ENCODE peak calls at places on chromosomes 3 and 15, in five cellular contexts. V is NAMALWA, A is epithelial cell of prostate, S is activated T-helper 1 cell treated with Interleukin-2 at 50 U/mL for 16 hours, M is HFFc6. W is an unnamed sample.

GRCh38 chr3:42497009-42497731 is 5.3 kb upstream of the VIPR1 start:
- DNase-seq in V (no peak), A (no peak), S (no peak), M (peak; percentile 51), W (no peak)

GRCh38 chr3:175404667-175405066 is 545.5 kb downstream of the NAALADL2 start:
- DNase-seq in V (no peak), A (no peak), S (no peak), M (no peak), W (no peak)

GRCh38 chr3:126113733-126114132 is 29.8 kb upstream of the SLC41A3 start:
- DNase-seq in V (peak; percentile 32), A (no peak), S (no peak), M (no peak), W (no peak)

GRCh38 chr3:44208568-44208967 is 33.1 kb upstream of the TOPAZ1 start:
- DNase-seq in V (no peak), A (no peak), S (no peak), M (no peak), W (no peak)

GRCh38 chr3:88879905-88880304 is 227.5 kb upstream of the EPHA3 start:
- DNase-seq in V (no peak), A (peak; percentile 31), S (no peak), M (no peak), W (no peak)

GRCh38 chr15:70214941-70215635 is 117.4 kb upstream of the TLE3 start:
- DNase-seq in V (no peak), A (no peak), S (no peak), M (no peak), W (no peak)

GRCh38 chr3:171736556-171736955 is 73.7 kb downstream of the PLD1 start:
- DNase-seq in V (no peak), A (no peak), S (no peak), M (no peak), W (no peak)

GRCh38 chr15:58510715-58511465 is 79.1 kb downstream of the LIPC start:
- DNase-seq in V (no peak), A (no peak), S (no peak), M (peak; percentile 15), W (no peak)

GRCh38 chr3:104316118-104316517 is 1050.6 kb upstream of the ALCAM start:
- DNase-seq in V (no peak), A (no peak), S (no peak), M (no peak), W (no peak)

GRCh38 chr15:92410544-92410943 is 16.9 kb downstream of the ST8SIA2 start:
- DNase-seq in V (no peak), A (no peak), S (no peak), M (no peak), W (no peak)

GRCh38 chr3:11592460-11593298 is 51.0 kb downstream of the VGLL4 start:
- DNase-seq in V (no peak), A (no peak), S (no peak), M (no peak), W (no peak)

GRCh38 chr3:47512416-47513124 is 942 bp downstream of the ELP6 start:
- DNase-seq in V (peak; percentile 29), A (no peak), S (peak; percentile 7), M (no peak), W (no peak)

GRCh38 chr3:23884481-23884880 is 32.3 kb downstream of the NKIRAS1 start:
- DNase-seq in V (peak; percentile 27), A (no peak), S (no peak), M (no peak), W (no peak)

GRCh38 chr15:62517541-62517940 is 352.5 kb upstream of the C2CD4B start:
- DNase-seq in V (no peak), A (no peak), S (no peak), M (no peak), W (no peak)

GRCh38 chr3:59803269-59803668 is 753.4 kb upstream of the CFAP20DC start:
- DNase-seq in V (no peak), A (no peak), S (no peak), M (no peak), W (no peak)

GRCh38 chr15:66698318-66698961 is 3.6 kb upstream of the SMAD6 start:
- DNase-seq in V (peak; percentile 53), A (no peak), S (no peak), M (peak; percentile 57), W (no peak)

GRCh38 chr15:79265987-79266579 is 16.4 kb upstream of the ANKRD34C start:
- DNase-seq in V (no peak), A (no peak), S (no peak), M (no peak), W (no peak)

GRCh38 chr15:25441111-25441510 is 2.3 kb upstream of the UBE3A start:
- DNase-seq in V (no peak), A (no peak), S (no peak), M (no peak), W (no peak)

GRCh38 chr15:45254405-45255293 is 2.6 kb downstream of the SLC28A2 start:
- DNase-seq in V (no peak), A (peak; percentile 29), S (no peak), M (peak; percentile 61), W (no peak)

GRCh38 chr3:185537369-185537970 is 14.9 kb downstream of the LIPH start:
- DNase-seq in V (peak; percentile 82), A (peak; percentile 99), S (no peak), M (peak; percentile 62), W (peak; percentile 93)

GRCh38 chr3:74281705-74282104 is 332.8 kb downstream of the CNTN3 start:
- DNase-seq in V (no peak), A (no peak), S (no peak), M (no peak), W (no peak)

GRCh38 chr3:128569756-128570155 is 76.8 kb upstream of the GATA2 start:
- DNase-seq in V (no peak), A (no peak), S (no peak), M (no peak), W (no peak)

GRCh38 chr15:57427367-57427821 is 51.1 kb downstream of the CGNL1 start:
- DNase-seq in V (no peak), A (no peak), S (no peak), M (peak; percentile 34), W (no peak)

GRCh38 chr15:65743637-65744252 is 48.3 kb downstream of the DENND4A start:
- DNase-seq in V (no peak), A (no peak), S (no peak), M (no peak), W (no peak)

GRCh38 chr3:136621628-136622027 is 130.6 kb downstream of the STAG1 start:
- DNase-seq in V (no peak), A (peak; percentile 33), S (no peak), M (no peak), W (peak; percentile 9)

GRCh38 chr15:75994220-75994619 is 18.0 kb downstream of the NRG4 start:
- DNase-seq in V (no peak), A (no peak), S (no peak), M (no peak), W (no peak)

GRCh38 chr3:128488636-128488994 is 4.4 kb downstream of the GATA2 start:
- DNase-seq in V (no peak), A (no peak), S (no peak), M (peak; percentile 28), W (no peak)

GRCh38 chr15:32688151-32688639 is 29.6 kb upstream of the GREM1 start:
- DNase-seq in V (no peak), A (peak; percentile 83), S (no peak), M (peak; percentile 49), W (peak; percentile 62)

GRCh38 chr3:46692566-46692983 is 904 bp downstream of the ALS2CL start:
- DNase-seq in V (no peak), A (peak; percentile 88), S (no peak), M (peak; percentile 8), W (peak; percentile 89)

GRCh38 chr15:96274698-96275097 is 55.8 kb upstream of the NR2F2 start:
- DNase-seq in V (no peak), A (no peak), S (no peak), M (peak; percentile 49), W (no peak)

GRCh38 chr3:157370867-157371266 is 65.8 kb upstream of the PTX3 start:
- DNase-seq in V (no peak), A (no peak), S (no peak), M (no peak), W (no peak)

GRCh38 chr3:115830764-115831395 is 207.6 kb downstream of the GAP43 start:
- DNase-seq in V (no peak), A (no peak), S (no peak), M (no peak), W (peak; percentile 54)

GRCh38 chr15:31098953-31099740 is 2.4 kb downstream of the TRPM1 start:
- DNase-seq in V (peak; percentile 22), A (no peak), S (no peak), M (peak; percentile 25), W (no peak)